ENCODE peak calls at places on chromosomes 3 and 15, in nine cellular contexts. G, H, F, Q, W, J, X, O and C are unnamed samples.
A peak's percentile ranks its signal among the peaks of the same experiment; 100 is the strongest.

GRCh38 chr15:74461847-74462511 is 1.0 kb upstream of the UBL7 start:
- DNase-seq in W (no peak), F (no peak), G (no peak), X (no peak), H (peak; percentile 27), J (no peak), O (no peak), Q (peak; percentile 29), C (no peak)

GRCh38 chr3:23664459-23664858 is 141.3 kb upstream of the UBE2E1 start:
- DNase-seq in W (peak; percentile 56), H (peak; percentile 86), J (no peak), Q (no peak), O (no peak), F (no peak), X (no peak), G (no peak), C (no peak)

GRCh38 chr15:66715736-66716667 is 14.0 kb downstream of the SMAD6 start:
- DNase-seq in G (no peak), Q (no peak), F (no peak), H (no peak), W (no peak), O (no peak), X (no peak), J (no peak), C (no peak)

GRCh38 chr3:43413676-43414368 is 127.5 kb downstream of the SNRK start:
- DNase-seq in J (no peak), H (no peak), Q (no peak), G (no peak), W (no peak), O (no peak), F (no peak), X (no peak), C (no peak)

GRCh38 chr3:52373676-52374075 is 57.6 kb downstream of the DNAH1 start:
- DNase-seq in F (no peak), X (no peak), G (no peak), W (peak; percentile 1), J (no peak), H (no peak), Q (peak; percentile 47), O (no peak), C (no peak)

GRCh38 chr3:62211675-62212429 is 161.5 kb downstream of the FEZF2 start:
- DNase-seq in W (no peak), G (no peak), J (no peak), O (peak; percentile 31), H (peak; percentile 32), F (peak; percentile 12), Q (no peak), X (no peak), C (no peak)

GRCh38 chr3:100710355-100711198 is 1.3 kb downstream of the TFG start:
- DNase-seq in X (peak; percentile 75), W (peak; percentile 77), H (peak; percentile 80), G (peak; percentile 33), Q (peak; percentile 86), J (peak; percentile 56), F (peak; percentile 45), O (peak; percentile 82), C (no peak)

GRCh38 chr3:179098388-179099077 is 26.9 kb upstream of the ZMAT3 start:
- DNase-seq in W (peak; percentile 82), J (peak; percentile 54), O (no peak), H (peak; percentile 47), F (peak; percentile 24), G (no peak), Q (peak; percentile 74), X (no peak), C (no peak)

GRCh38 chr3:153397806-153398205 is 235.8 kb downstream of the RAP2B start:
- DNase-seq in O (no peak), J (no peak), Q (no peak), F (no peak), X (no peak), G (no peak), H (no peak), W (no peak), C (no peak)

GRCh38 chr3:153396581-153396980 is 234.6 kb downstream of the RAP2B start:
- DNase-seq in O (no peak), J (no peak), X (peak; percentile 25), H (no peak), F (no peak), Q (no peak), G (peak; percentile 26), W (no peak), C (no peak)

GRCh38 chr3:153404157-153404556 is 242.1 kb downstream of the RAP2B start:
- DNase-seq in X (no peak), J (no peak), G (no peak), F (no peak), Q (peak; percentile 52), O (no peak), H (no peak), W (no peak), C (no peak)

GRCh38 chr3:153399636-153400035 is 237.6 kb downstream of the RAP2B start:
- DNase-seq in J (no peak), W (no peak), G (no peak), H (no peak), Q (peak; percentile 14), F (no peak), X (peak; percentile 79), O (no peak), C (no peak)

GRCh38 chr3:153400641-153401040 is 238.6 kb downstream of the RAP2B start:
- DNase-seq in Q (no peak), W (peak; percentile 2), O (no peak), J (no peak), G (no peak), F (no peak), X (no peak), H (no peak), C (no peak)
- H3K9ac ChIP-seq in Q (no peak overlapping the region), W (no peak overlapping the region), O (no peak overlapping the region), J (no peak overlapping the region), G (no peak overlapping the region), F (no peak overlapping the region), X (no peak overlapping the region), H (no peak overlapping the region), C (no peak overlapping the region)

GRCh38 chr15:97140216-97140615 is 809.7 kb downstream of the NR2F2 start:
- DNase-seq in J (no peak), X (no peak), H (no peak), Q (no peak), F (no peak), O (no peak), W (no peak), G (no peak), C (no peak)

GRCh38 chr15:97143847-97144711 is 813.6 kb downstream of the NR2F2 start:
- DNase-seq in H (no peak), W (no peak), O (no peak), X (no peak), Q (no peak), J (no peak), G (no peak), F (no peak), C (no peak)

DNA sequence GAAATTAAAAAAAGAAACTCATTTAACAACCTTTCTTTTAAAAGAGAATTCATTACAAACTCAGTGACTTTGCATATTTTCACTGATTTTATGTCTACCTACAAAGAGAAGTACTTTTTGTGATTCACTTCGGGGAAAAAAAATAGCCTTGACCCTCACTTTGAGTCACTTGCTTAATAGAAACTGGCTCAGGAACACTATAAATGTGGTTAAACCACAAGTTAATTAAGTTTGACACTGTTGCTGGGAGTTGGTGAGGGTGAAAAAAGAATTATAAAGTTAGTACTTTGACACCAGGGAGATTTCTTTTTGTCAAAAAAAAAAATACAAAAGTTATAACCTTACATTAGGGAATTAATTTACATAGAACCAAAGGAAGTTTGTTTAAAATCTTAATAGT is 810.9 kb downstream of the NR2F2 start:
- DNase-seq in Q (no peak), H (no peak), F (no peak), O (no peak), G (no peak), J (no peak), W (no peak), X (no peak), C (no peak)
- H3K9me3 ChIP-seq in Q (peaks cover 4% of the 10 kb centered on the region), H (no peaks in the 10 kb centered on the region), F (no peaks in the 10 kb centered on the region), O (no peaks in the 10 kb centered on the region), G (no peaks in the 10 kb centered on the region), J (no peaks in the 10 kb centered on the region), W (peaks cover 7% of the 10 kb centered on the region), X (no peaks in the 10 kb centered on the region), C (no peaks in the 10 kb centered on the region)

GRCh38 chr3:13517253-13517977 is 31.5 kb upstream of the FBLN2 start:
- DNase-seq in Q (no peak), F (no peak), W (no peak), O (no peak), J (no peak), G (no peak), H (no peak), X (no peak), C (no peak)

GRCh38 chr3:13513913-13514517 is 33.9 kb downstream of the HDAC11 start:
- DNase-seq in H (peak; percentile 76), G (no peak), O (no peak), Q (no peak), F (no peak), W (no peak), X (no peak), J (no peak), C (no peak)

GRCh38 chr3:13515036-13515435 is 33.9 kb upstream of the FBLN2 start:
- DNase-seq in F (no peak), X (no peak), W (no peak), O (no peak), Q (no peak), J (no peak), H (no peak), G (no peak), C (no peak)

GRCh38 chr3:13518516-13519351 is 30.2 kb upstream of the FBLN2 start:
- DNase-seq in J (no peak), W (no peak), G (no peak), X (no peak), Q (no peak), F (no peak), O (no peak), H (no peak), C (no peak)

DNA sequence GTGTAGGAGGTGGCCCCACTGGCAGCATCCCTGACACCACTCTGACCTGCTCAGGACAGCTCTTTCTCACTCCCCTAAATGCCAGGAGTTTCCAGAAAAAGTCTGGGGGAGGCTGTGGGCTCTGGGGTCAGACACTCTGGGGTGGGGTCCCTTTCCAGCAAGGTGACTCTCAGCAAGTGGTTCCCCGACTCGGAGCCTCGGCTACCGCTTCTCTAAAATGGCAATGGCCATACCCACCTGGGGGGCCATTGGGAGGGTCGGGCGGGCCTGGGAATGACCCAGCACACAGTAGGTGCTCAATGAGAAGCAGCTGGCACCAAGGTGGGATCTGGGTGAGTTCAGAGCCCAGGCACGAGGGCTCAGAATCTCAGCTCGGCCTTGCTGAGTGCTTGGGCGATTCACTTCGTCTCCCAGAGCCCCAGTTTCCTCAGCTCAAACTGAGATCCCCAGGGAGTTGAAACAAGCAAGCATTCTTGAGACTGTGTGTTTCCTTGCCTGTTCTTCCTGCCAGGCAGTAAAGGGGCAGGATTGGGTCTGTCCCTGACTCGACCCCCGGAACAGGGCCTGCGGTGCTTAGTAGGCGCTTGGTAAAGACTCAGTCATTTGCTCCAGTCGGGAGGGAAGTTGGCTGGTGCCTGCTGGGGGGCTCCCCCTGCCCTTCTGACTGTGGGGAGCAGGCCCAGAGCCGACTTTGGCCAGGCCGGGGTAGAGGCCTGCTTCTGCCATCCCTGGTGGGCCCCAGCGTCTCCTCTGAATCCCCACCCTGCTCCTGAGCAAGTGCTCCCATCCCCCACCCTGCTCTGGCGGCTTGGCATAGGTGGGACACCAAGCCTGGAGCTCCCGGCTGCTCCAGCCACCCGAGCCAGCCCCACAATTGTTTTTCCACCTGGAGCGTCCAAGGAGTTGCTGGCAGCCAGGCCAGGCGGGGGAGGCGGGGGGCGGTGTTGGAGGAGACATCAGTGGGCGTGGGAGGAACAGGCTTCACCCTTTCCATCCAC is 32.8 kb upstream of the FBLN2 start:
- DNase-seq in X (no peak), F (no peak), H (no peak), O (no peak), Q (no peak), W (no peak), G (no peak), J (no peak), C (no peak)
- H3K9ac ChIP-seq in X (no peak overlapping the region), F (no peak overlapping the region), H (no peak overlapping the region), O (no peak overlapping the region), Q (peak overlapping the region; percentile 83), W (no peak overlapping the region), G (no peak overlapping the region), J (no peak overlapping the region), C (no peak overlapping the region)

GRCh38 chr3:125003369-125003853 is 52.4 kb downstream of the HEG1 start:
- DNase-seq in G (no peak), Q (no peak), H (peak; percentile 3), W (peak; percentile 72), O (peak; percentile 42), X (no peak), F (no peak), J (peak; percentile 69), C (no peak)

GRCh38 chr3:125002834-125003368 is 52.9 kb downstream of the HEG1 start:
- DNase-seq in W (no peak), X (no peak), Q (no peak), F (no peak), O (no peak), J (no peak), G (no peak), H (no peak), C (no peak)

GRCh38 chr3:125000661-125001060 is 55.1 kb downstream of the HEG1 start:
- DNase-seq in G (no peak), O (no peak), J (no peak), H (no peak), Q (no peak), F (no peak), W (no peak), X (no peak), C (no peak)

GRCh38 chr3:125002414-125002811 is 53.4 kb downstream of the HEG1 start:
- DNase-seq in Q (no peak), H (no peak), G (no peak), X (no peak), O (no peak), W (no peak), J (no peak), F (no peak), C (no peak)

DNA sequence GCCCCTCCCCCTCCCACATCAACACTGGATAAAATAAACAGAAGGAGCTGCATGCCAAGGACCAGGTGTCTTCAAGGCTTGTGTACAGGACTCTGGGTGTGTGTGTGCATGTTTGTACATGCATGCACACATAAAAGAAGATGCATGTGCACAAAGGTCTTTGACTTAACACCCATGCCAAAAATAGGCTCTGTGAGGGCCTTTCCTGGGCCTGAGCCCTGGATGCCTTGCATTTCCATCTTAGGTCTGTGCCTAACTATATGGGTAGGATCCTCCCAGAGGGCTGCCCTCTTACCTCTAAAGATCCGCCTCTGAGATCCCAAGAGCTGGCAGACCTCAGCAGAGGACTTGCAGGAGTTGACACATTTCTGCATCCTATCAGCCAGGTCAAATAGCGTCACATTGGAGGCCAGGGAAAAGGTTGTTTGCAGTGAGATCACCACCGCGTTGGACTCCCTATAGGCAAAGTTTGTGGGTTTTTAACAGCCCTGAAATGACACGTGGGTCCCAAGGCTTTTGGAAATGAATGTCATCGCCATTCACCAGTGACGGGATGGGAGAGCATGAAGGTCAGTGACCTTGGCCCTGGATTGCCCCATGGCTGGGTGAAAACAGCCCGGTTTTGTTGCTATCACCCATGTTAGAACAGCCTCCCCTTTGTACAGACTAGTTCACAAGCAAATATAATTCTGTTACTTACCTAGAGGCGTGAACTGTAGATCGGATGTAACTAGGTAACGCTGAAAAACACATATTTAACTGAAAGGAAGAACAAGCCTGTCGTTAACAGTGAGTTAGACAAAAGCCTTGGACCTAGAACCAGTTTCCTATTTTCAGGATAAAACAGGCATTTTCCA is 54.0 kb downstream of the HEG1 start:
- DNase-seq in H (no peak), O (no peak), J (no peak), F (no peak), G (no peak), W (no peak), X (no peak), Q (no peak), C (no peak)
- H3K9me3 ChIP-seq in H (no peaks in the 10 kb centered on the region), O (no peaks in the 10 kb centered on the region), J (no peaks in the 10 kb centered on the region), F (no peaks in the 10 kb centered on the region), G (no peaks in the 10 kb centered on the region), W (no peaks in the 10 kb centered on the region), X (no peaks in the 10 kb centered on the region), Q (no peaks in the 10 kb centered on the region), C (no peaks in the 10 kb centered on the region)